ENCODE peak calls at places on chromosomes 16 and 17, in eight cellular contexts. One of them, this sample, is unnamed.

GRCh38 chr17:17532991-17533390 is 36.8 kb upstream of the RASD1 start:
- DNase-seq in activated CD8-positive, alpha-beta memory T cell treated with anti-CD3 and anti-CD28 coated beads, Interleukin-2, amount 10 ng/mL, durations not matched to agents 7 days and 5 days: no peak
- DNase-seq in EH: no peak
- DNase-seq in gastrocnemius medialis: no peak
- DNase-seq in GM13977: no peak
- DNase-seq in NCI-H1930: no peak
- DNase-seq in HS-5: no peak
- DNase-seq in activated T-helper 1 cell treated with anti-CD3 and anti-CD28 coated beads, Interleukin-2, amount 50 U/mL, for 16 hours: no peak
- DNase-seq in this sample: no peak

GRCh38 chr17:59067756-59068155 is 38.9 kb downstream of the TRIM37 start:
- DNase-seq in activated CD8-positive, alpha-beta memory T cell treated with anti-CD3 and anti-CD28 coated beads, Interleukin-2, amount 10 ng/mL, durations not matched to agents 7 days and 5 days: no peak
- DNase-seq in EH: no peak
- DNase-seq in gastrocnemius medialis: no peak
- DNase-seq in GM13977: no peak
- DNase-seq in NCI-H1930: no peak
- DNase-seq in HS-5: no peak
- DNase-seq in activated T-helper 1 cell treated with anti-CD3 and anti-CD28 coated beads, Interleukin-2, amount 50 U/mL, for 16 hours: no peak
- DNase-seq in this sample: no peak

GRCh38 chr16:67158637-67159600 is 790 bp downstream of the TRADD start:
- DNase-seq in activated CD8-positive, alpha-beta memory T cell treated with anti-CD3 and anti-CD28 coated beads, Interleukin-2, amount 10 ng/mL, durations not matched to agents 7 days and 5 days: peak
- DNase-seq in EH: peak
- DNase-seq in gastrocnemius medialis: no peak
- DNase-seq in GM13977: peak
- DNase-seq in NCI-H1930: no peak
- DNase-seq in HS-5: no peak
- DNase-seq in activated T-helper 1 cell treated with anti-CD3 and anti-CD28 coated beads, Interleukin-2, amount 50 U/mL, for 16 hours: peak
- DNase-seq in this sample: no peak

GRCh38 chr17:81412490-81413093 is 17.3 kb downstream of the BAHCC1 start:
- DNase-seq in activated CD8-positive, alpha-beta memory T cell treated with anti-CD3 and anti-CD28 coated beads, Interleukin-2, amount 10 ng/mL, durations not matched to agents 7 days and 5 days: peak
- DNase-seq in EH: no peak
- DNase-seq in gastrocnemius medialis: no peak
- DNase-seq in GM13977: peak
- DNase-seq in NCI-H1930: no peak
- DNase-seq in HS-5: no peak
- DNase-seq in activated T-helper 1 cell treated with anti-CD3 and anti-CD28 coated beads, Interleukin-2, amount 50 U/mL, for 16 hours: peak
- DNase-seq in this sample: no peak

GRCh38 chr17:37086329-37086728 is 137.6 kb downstream of the AATF start:
- DNase-seq in activated CD8-positive, alpha-beta memory T cell treated with anti-CD3 and anti-CD28 coated beads, Interleukin-2, amount 10 ng/mL, durations not matched to agents 7 days and 5 days: no peak
- DNase-seq in EH: no peak
- DNase-seq in gastrocnemius medialis: no peak
- DNase-seq in GM13977: no peak
- DNase-seq in NCI-H1930: no peak
- DNase-seq in HS-5: no peak
- DNase-seq in activated T-helper 1 cell treated with anti-CD3 and anti-CD28 coated beads, Interleukin-2, amount 50 U/mL, for 16 hours: no peak
- DNase-seq in this sample: no peak

GRCh38 chr16:1913327-1914083 is 4.7 kb downstream of the HS3ST6 start:
- DNase-seq in activated CD8-positive, alpha-beta memory T cell treated with anti-CD3 and anti-CD28 coated beads, Interleukin-2, amount 10 ng/mL, durations not matched to agents 7 days and 5 days: no peak
- DNase-seq in EH: no peak
- DNase-seq in gastrocnemius medialis: no peak
- DNase-seq in GM13977: peak
- DNase-seq in NCI-H1930: no peak
- DNase-seq in HS-5: no peak
- DNase-seq in activated T-helper 1 cell treated with anti-CD3 and anti-CD28 coated beads, Interleukin-2, amount 50 U/mL, for 16 hours: no peak
- DNase-seq in this sample: no peak

GRCh38 chr17:8631554-8631877 is 991 bp upstream of the MYH10 start:
- DNase-seq in activated CD8-positive, alpha-beta memory T cell treated with anti-CD3 and anti-CD28 coated beads, Interleukin-2, amount 10 ng/mL, durations not matched to agents 7 days and 5 days: no peak
- DNase-seq in EH: no peak
- DNase-seq in gastrocnemius medialis: no peak
- DNase-seq in GM13977: no peak
- DNase-seq in NCI-H1930: no peak
- DNase-seq in HS-5: no peak
- DNase-seq in activated T-helper 1 cell treated with anti-CD3 and anti-CD28 coated beads, Interleukin-2, amount 50 U/mL, for 16 hours: no peak
- DNase-seq in this sample: no peak

GRCh38 chr17:51044964-51045363 is 75.7 kb downstream of the SPAG9 start:
- DNase-seq in activated CD8-positive, alpha-beta memory T cell treated with anti-CD3 and anti-CD28 coated beads, Interleukin-2, amount 10 ng/mL, durations not matched to agents 7 days and 5 days: no peak
- DNase-seq in EH: no peak
- DNase-seq in gastrocnemius medialis: no peak
- DNase-seq in GM13977: no peak
- DNase-seq in NCI-H1930: no peak
- DNase-seq in HS-5: no peak
- DNase-seq in activated T-helper 1 cell treated with anti-CD3 and anti-CD28 coated beads, Interleukin-2, amount 50 U/mL, for 16 hours: no peak
- DNase-seq in this sample: no peak

GRCh38 chr16:54268340-54268739 is 18.2 kb downstream of the IRX3 start:
- DNase-seq in activated CD8-positive, alpha-beta memory T cell treated with anti-CD3 and anti-CD28 coated beads, Interleukin-2, amount 10 ng/mL, durations not matched to agents 7 days and 5 days: no peak
- DNase-seq in EH: no peak
- DNase-seq in gastrocnemius medialis: no peak
- DNase-seq in GM13977: no peak
- DNase-seq in NCI-H1930: no peak
- DNase-seq in HS-5: no peak
- DNase-seq in activated T-helper 1 cell treated with anti-CD3 and anti-CD28 coated beads, Interleukin-2, amount 50 U/mL, for 16 hours: no peak
- DNase-seq in this sample: no peak

GRCh38 chr17:74601944-74602572 is 10.0 kb upstream of the CD300LD start:
- DNase-seq in activated CD8-positive, alpha-beta memory T cell treated with anti-CD3 and anti-CD28 coated beads, Interleukin-2, amount 10 ng/mL, durations not matched to agents 7 days and 5 days: peak
- DNase-seq in EH: peak
- DNase-seq in gastrocnemius medialis: no peak
- DNase-seq in GM13977: peak
- DNase-seq in NCI-H1930: no peak
- DNase-seq in HS-5: no peak
- DNase-seq in activated T-helper 1 cell treated with anti-CD3 and anti-CD28 coated beads, Interleukin-2, amount 50 U/mL, for 16 hours: no peak
- DNase-seq in this sample: no peak

GRCh38 chr16:75458439-75458838 is 6.0 kb downstream of the TMEM170A start:
- DNase-seq in activated CD8-positive, alpha-beta memory T cell treated with anti-CD3 and anti-CD28 coated beads, Interleukin-2, amount 10 ng/mL, durations not matched to agents 7 days and 5 days: no peak
- DNase-seq in EH: no peak
- DNase-seq in gastrocnemius medialis: no peak
- DNase-seq in GM13977: no peak
- DNase-seq in NCI-H1930: no peak
- DNase-seq in HS-5: no peak
- DNase-seq in activated T-helper 1 cell treated with anti-CD3 and anti-CD28 coated beads, Interleukin-2, amount 50 U/mL, for 16 hours: no peak
- DNase-seq in this sample: no peak

GRCh38 chr17:63035271-63035670 is 69.2 kb downstream of the TANC2 start:
- DNase-seq in activated CD8-positive, alpha-beta memory T cell treated with anti-CD3 and anti-CD28 coated beads, Interleukin-2, amount 10 ng/mL, durations not matched to agents 7 days and 5 days: no peak
- DNase-seq in EH: peak
- DNase-seq in gastrocnemius medialis: no peak
- DNase-seq in GM13977: no peak
- DNase-seq in NCI-H1930: no peak
- DNase-seq in HS-5: peak
- DNase-seq in activated T-helper 1 cell treated with anti-CD3 and anti-CD28 coated beads, Interleukin-2, amount 50 U/mL, for 16 hours: no peak
- DNase-seq in this sample: no peak

GRCh38 chr17:8068736-8069586 is 18.6 kb downstream of the ALOX12B start:
- DNase-seq in activated CD8-positive, alpha-beta memory T cell treated with anti-CD3 and anti-CD28 coated beads, Interleukin-2, amount 10 ng/mL, durations not matched to agents 7 days and 5 days: no peak
- DNase-seq in EH: no peak
- DNase-seq in gastrocnemius medialis: peak
- DNase-seq in GM13977: no peak
- DNase-seq in NCI-H1930: no peak
- DNase-seq in HS-5: no peak
- DNase-seq in activated T-helper 1 cell treated with anti-CD3 and anti-CD28 coated beads, Interleukin-2, amount 50 U/mL, for 16 hours: no peak
- DNase-seq in this sample: no peak

GRCh38 chr16:69861276-69862030 is 89.7 kb upstream of the CLEC18A start:
- DNase-seq in activated CD8-positive, alpha-beta memory T cell treated with anti-CD3 and anti-CD28 coated beads, Interleukin-2, amount 10 ng/mL, durations not matched to agents 7 days and 5 days: no peak
- DNase-seq in EH: peak
- DNase-seq in gastrocnemius medialis: peak
- DNase-seq in GM13977: no peak
- DNase-seq in NCI-H1930: no peak
- DNase-seq in HS-5: no peak
- DNase-seq in activated T-helper 1 cell treated with anti-CD3 and anti-CD28 coated beads, Interleukin-2, amount 50 U/mL, for 16 hours: no peak
- DNase-seq in this sample: no peak

GRCh38 chr16:52953215-52953614 is 99.5 kb downstream of the CHD9NB start:
- DNase-seq in activated CD8-positive, alpha-beta memory T cell treated with anti-CD3 and anti-CD28 coated beads, Interleukin-2, amount 10 ng/mL, durations not matched to agents 7 days and 5 days: no peak
- DNase-seq in EH: no peak
- DNase-seq in gastrocnemius medialis: no peak
- DNase-seq in GM13977: no peak
- DNase-seq in NCI-H1930: no peak
- DNase-seq in HS-5: no peak
- DNase-seq in activated T-helper 1 cell treated with anti-CD3 and anti-CD28 coated beads, Interleukin-2, amount 50 U/mL, for 16 hours: no peak
- DNase-seq in this sample: no peak

GRCh38 chr17:66964930-66965800 is 658 bp downstream of the CACNG4 start:
- DNase-seq in activated CD8-positive, alpha-beta memory T cell treated with anti-CD3 and anti-CD28 coated beads, Interleukin-2, amount 10 ng/mL, durations not matched to agents 7 days and 5 days: no peak
- DNase-seq in EH: no peak
- DNase-seq in gastrocnemius medialis: no peak
- DNase-seq in GM13977: peak
- DNase-seq in NCI-H1930: peak
- DNase-seq in HS-5: no peak
- DNase-seq in activated T-helper 1 cell treated with anti-CD3 and anti-CD28 coated beads, Interleukin-2, amount 50 U/mL, for 16 hours: no peak
- DNase-seq in this sample: no peak

GRCh38 chr17:69284646-69285045 is 42.3 kb downstream of the ABCA5 start:
- DNase-seq in activated CD8-positive, alpha-beta memory T cell treated with anti-CD3 and anti-CD28 coated beads, Interleukin-2, amount 10 ng/mL, durations not matched to agents 7 days and 5 days: no peak
- DNase-seq in EH: no peak
- DNase-seq in gastrocnemius medialis: no peak
- DNase-seq in GM13977: no peak
- DNase-seq in NCI-H1930: no peak
- DNase-seq in HS-5: no peak
- DNase-seq in activated T-helper 1 cell treated with anti-CD3 and anti-CD28 coated beads, Interleukin-2, amount 50 U/mL, for 16 hours: no peak
- DNase-seq in this sample: no peak

GRCh38 chr17:8289103-8289397 is 580 bp downstream of the RANGRF start:
- DNase-seq in activated CD8-positive, alpha-beta memory T cell treated with anti-CD3 and anti-CD28 coated beads, Interleukin-2, amount 10 ng/mL, durations not matched to agents 7 days and 5 days: peak
- DNase-seq in EH: no peak
- DNase-seq in gastrocnemius medialis: no peak
- DNase-seq in GM13977: no peak
- DNase-seq in NCI-H1930: no peak
- DNase-seq in HS-5: no peak
- DNase-seq in activated T-helper 1 cell treated with anti-CD3 and anti-CD28 coated beads, Interleukin-2, amount 50 U/mL, for 16 hours: no peak
- DNase-seq in this sample: no peak

GRCh38 chr17:79463421-79464309 is 147.2 kb downstream of the RBFOX3 start:
- DNase-seq in activated CD8-positive, alpha-beta memory T cell treated with anti-CD3 and anti-CD28 coated beads, Interleukin-2, amount 10 ng/mL, durations not matched to agents 7 days and 5 days: no peak
- DNase-seq in EH: no peak
- DNase-seq in gastrocnemius medialis: no peak
- DNase-seq in GM13977: no peak
- DNase-seq in NCI-H1930: no peak
- DNase-seq in HS-5: no peak
- DNase-seq in activated T-helper 1 cell treated with anti-CD3 and anti-CD28 coated beads, Interleukin-2, amount 50 U/mL, for 16 hours: no peak
- DNase-seq in this sample: no peak

GRCh38 chr17:75844530-75845057 is 390 bp upstream of the UNC13D start:
- DNase-seq in activated CD8-positive, alpha-beta memory T cell treated with anti-CD3 and anti-CD28 coated beads, Interleukin-2, amount 10 ng/mL, durations not matched to agents 7 days and 5 days: peak
- DNase-seq in EH: no peak
- DNase-seq in gastrocnemius medialis: no peak
- DNase-seq in GM13977: peak
- DNase-seq in NCI-H1930: no peak
- DNase-seq in HS-5: no peak
- DNase-seq in activated T-helper 1 cell treated with anti-CD3 and anti-CD28 coated beads, Interleukin-2, amount 50 U/mL, for 16 hours: no peak
- DNase-seq in this sample: no peak

GRCh38 chr17:78899361-78900260 is 3.4 kb downstream of the CEP295NL start:
- DNase-seq in activated CD8-positive, alpha-beta memory T cell treated with anti-CD3 and anti-CD28 coated beads, Interleukin-2, amount 10 ng/mL, durations not matched to agents 7 days and 5 days: no peak
- DNase-seq in EH: no peak
- DNase-seq in gastrocnemius medialis: no peak
- DNase-seq in GM13977: no peak
- DNase-seq in NCI-H1930: no peak
- DNase-seq in HS-5: no peak
- DNase-seq in activated T-helper 1 cell treated with anti-CD3 and anti-CD28 coated beads, Interleukin-2, amount 50 U/mL, for 16 hours: no peak
- DNase-seq in this sample: no peak

This sample was measured in NCI-H2107.